ENCODE peak calls at places on chromosomes 11 and 22, in nine cellular contexts. One of them, this sample, is unnamed.

GRCh38 chr11:11574373-11574772 is 47.4 kb downstream of the GALNT18 start:
- DNase-seq in fibroblast of lung: no peak
- DNase-seq in neuronal stem cell: no peak
- DNase-seq in CD4-positive, alpha-beta memory T cell: no peak
- DNase-seq in brain microvascular endothelial cell: no peak
- DNase-seq in HCT116: no peak
- DNase-seq in effector memory CD4-positive, alpha-beta T cell: no peak
- DNase-seq in CD8-positive, alpha-beta T cell: no peak
- DNase-seq in naive thymus-derived CD4-positive, alpha-beta T cell: no peak
- DNase-seq in this sample: no peak

GRCh38 chr22:43923631-43924548 is at the start of gene PNPLA3:
- DNase-seq in neuronal stem cell: peak; percentile 91
- DNase-seq in naive thymus-derived CD4-positive, alpha-beta T cell: peak; percentile 84
- DNase-seq in HCT116: peak; percentile 57
- DNase-seq in CD8-positive, alpha-beta T cell: peak; percentile 79
- DNase-seq in fibroblast of lung: peak; percentile 86
- DNase-seq in brain microvascular endothelial cell: peak; percentile 88
- DNase-seq in CD4-positive, alpha-beta memory T cell: peak; percentile 63
- DNase-seq in effector memory CD4-positive, alpha-beta T cell: peak; percentile 62
- DNase-seq in this sample: peak; percentile 68

GRCh38 chr11:9606799-9607510 is 33.5 kb downstream of the WEE1 start:
- DNase-seq in CD4-positive, alpha-beta memory T cell: no peak
- DNase-seq in fibroblast of lung: no peak
- DNase-seq in brain microvascular endothelial cell: no peak
- DNase-seq in HCT116: peak; percentile 45
- DNase-seq in CD8-positive, alpha-beta T cell: no peak
- DNase-seq in effector memory CD4-positive, alpha-beta T cell: no peak
- DNase-seq in neuronal stem cell: no peak
- DNase-seq in naive thymus-derived CD4-positive, alpha-beta T cell: no peak
- DNase-seq in this sample: no peak

GRCh38 chr11:75014129-75014528 is 25.4 kb downstream of the NEU3 start:
- DNase-seq in brain microvascular endothelial cell: peak; percentile 64
- DNase-seq in neuronal stem cell: no peak
- DNase-seq in CD4-positive, alpha-beta memory T cell: no peak
- DNase-seq in naive thymus-derived CD4-positive, alpha-beta T cell: no peak
- DNase-seq in HCT116: no peak
- DNase-seq in CD8-positive, alpha-beta T cell: no peak
- DNase-seq in effector memory CD4-positive, alpha-beta T cell: no peak
- DNase-seq in fibroblast of lung: peak; percentile 55
- DNase-seq in this sample: no peak

GRCh38 chr11:15710593-15711260 is 596.0 kb downstream of the INSC start:
- DNase-seq in naive thymus-derived CD4-positive, alpha-beta T cell: no peak
- DNase-seq in fibroblast of lung: no peak
- DNase-seq in CD8-positive, alpha-beta T cell: no peak
- DNase-seq in CD4-positive, alpha-beta memory T cell: no peak
- DNase-seq in brain microvascular endothelial cell: no peak
- DNase-seq in HCT116: no peak
- DNase-seq in effector memory CD4-positive, alpha-beta T cell: no peak
- DNase-seq in neuronal stem cell: no peak
- DNase-seq in this sample: no peak

GRCh38 chr11:86197448-86197847 is 47.1 kb upstream of the EED start:
- DNase-seq in CD4-positive, alpha-beta memory T cell: no peak
- DNase-seq in effector memory CD4-positive, alpha-beta T cell: no peak
- DNase-seq in brain microvascular endothelial cell: no peak
- DNase-seq in neuronal stem cell: no peak
- DNase-seq in HCT116: no peak
- DNase-seq in CD8-positive, alpha-beta T cell: no peak
- DNase-seq in fibroblast of lung: no peak
- DNase-seq in naive thymus-derived CD4-positive, alpha-beta T cell: no peak
- DNase-seq in this sample: no peak

GRCh38 chr11:74453373-74453975 is 13.9 kb downstream of the KCNE3 start:
- DNase-seq in fibroblast of lung: peak; percentile 72
- DNase-seq in CD4-positive, alpha-beta memory T cell: peak; percentile 43
- DNase-seq in CD8-positive, alpha-beta T cell: peak; percentile 66
- DNase-seq in HCT116: peak; percentile 65
- DNase-seq in effector memory CD4-positive, alpha-beta T cell: peak; percentile 36
- DNase-seq in brain microvascular endothelial cell: peak; percentile 60
- DNase-seq in naive thymus-derived CD4-positive, alpha-beta T cell: peak; percentile 59
- DNase-seq in neuronal stem cell: peak; percentile 58
- DNase-seq in this sample: no peak

GRCh38 chr11:59528741-59529140 is 17.4 kb downstream of the OR4D9 start:
- DNase-seq in brain microvascular endothelial cell: no peak
- DNase-seq in neuronal stem cell: no peak
- DNase-seq in CD4-positive, alpha-beta memory T cell: no peak
- DNase-seq in effector memory CD4-positive, alpha-beta T cell: no peak
- DNase-seq in fibroblast of lung: no peak
- DNase-seq in naive thymus-derived CD4-positive, alpha-beta T cell: no peak
- DNase-seq in HCT116: no peak
- DNase-seq in CD8-positive, alpha-beta T cell: no peak
- DNase-seq in this sample: no peak

GRCh38 chr11:133047036-133047800 is 485.1 kb downstream of the OPCML start:
- DNase-seq in neuronal stem cell: no peak
- DNase-seq in CD4-positive, alpha-beta memory T cell: no peak
- DNase-seq in brain microvascular endothelial cell: no peak
- DNase-seq in fibroblast of lung: no peak
- DNase-seq in HCT116: no peak
- DNase-seq in effector memory CD4-positive, alpha-beta T cell: no peak
- DNase-seq in CD8-positive, alpha-beta T cell: no peak
- DNase-seq in naive thymus-derived CD4-positive, alpha-beta T cell: no peak
- DNase-seq in this sample: no peak

GRCh38 chr11:125768256-125769046 is 10.2 kb downstream of the PATE2 start:
- DNase-seq in neuronal stem cell: no peak
- DNase-seq in HCT116: no peak
- DNase-seq in effector memory CD4-positive, alpha-beta T cell: no peak
- DNase-seq in naive thymus-derived CD4-positive, alpha-beta T cell: no peak
- DNase-seq in brain microvascular endothelial cell: no peak
- DNase-seq in CD8-positive, alpha-beta T cell: no peak
- DNase-seq in fibroblast of lung: no peak
- DNase-seq in CD4-positive, alpha-beta memory T cell: no peak
- DNase-seq in this sample: no peak

GRCh38 chr11:57205046-57205671 is 23.4 kb downstream of the LRRC55 start:
- DNase-seq in naive thymus-derived CD4-positive, alpha-beta T cell: no peak
- DNase-seq in CD8-positive, alpha-beta T cell: no peak
- DNase-seq in brain microvascular endothelial cell: peak; percentile 14
- DNase-seq in effector memory CD4-positive, alpha-beta T cell: no peak
- DNase-seq in neuronal stem cell: no peak
- DNase-seq in fibroblast of lung: peak; percentile 43
- DNase-seq in HCT116: no peak
- DNase-seq in CD4-positive, alpha-beta memory T cell: no peak
- DNase-seq in this sample: no peak

GRCh38 chr11:78318733-78319132 is 98.9 kb downstream of the GAB2 start:
- DNase-seq in fibroblast of lung: no peak
- DNase-seq in HCT116: no peak
- DNase-seq in effector memory CD4-positive, alpha-beta T cell: no peak
- DNase-seq in naive thymus-derived CD4-positive, alpha-beta T cell: no peak
- DNase-seq in CD4-positive, alpha-beta memory T cell: no peak
- DNase-seq in neuronal stem cell: peak; percentile 20
- DNase-seq in CD8-positive, alpha-beta T cell: no peak
- DNase-seq in brain microvascular endothelial cell: no peak
- DNase-seq in this sample: no peak

GRCh38 chr11:95147364-95147905 is 57.8 kb downstream of the ENDOD1 start:
- DNase-seq in brain microvascular endothelial cell: peak; percentile 94
- DNase-seq in neuronal stem cell: no peak
- DNase-seq in HCT116: peak; percentile 34
- DNase-seq in fibroblast of lung: peak; percentile 91
- DNase-seq in naive thymus-derived CD4-positive, alpha-beta T cell: no peak
- DNase-seq in effector memory CD4-positive, alpha-beta T cell: no peak
- DNase-seq in CD4-positive, alpha-beta memory T cell: no peak
- DNase-seq in CD8-positive, alpha-beta T cell: no peak
- DNase-seq in this sample: no peak

GRCh38 chr11:16941935-16942334 is 72.3 kb downstream of the PLEKHA7 start:
- DNase-seq in effector memory CD4-positive, alpha-beta T cell: no peak
- DNase-seq in HCT116: no peak
- DNase-seq in CD8-positive, alpha-beta T cell: no peak
- DNase-seq in naive thymus-derived CD4-positive, alpha-beta T cell: no peak
- DNase-seq in neuronal stem cell: no peak
- DNase-seq in fibroblast of lung: no peak
- DNase-seq in CD4-positive, alpha-beta memory T cell: no peak
- DNase-seq in brain microvascular endothelial cell: no peak
- DNase-seq in this sample: no peak

GRCh38 chr11:68525320-68525719 is 64.8 kb downstream of the PPP6R3 start:
- DNase-seq in HCT116: no peak
- DNase-seq in CD8-positive, alpha-beta T cell: no peak
- DNase-seq in neuronal stem cell: no peak
- DNase-seq in brain microvascular endothelial cell: no peak
- DNase-seq in effector memory CD4-positive, alpha-beta T cell: no peak
- DNase-seq in CD4-positive, alpha-beta memory T cell: no peak
- DNase-seq in naive thymus-derived CD4-positive, alpha-beta T cell: no peak
- DNase-seq in fibroblast of lung: no peak
- DNase-seq in this sample: no peak

GRCh38 chr11:68524213-68524612 is 63.7 kb downstream of the PPP6R3 start:
- DNase-seq in fibroblast of lung: no peak
- DNase-seq in brain microvascular endothelial cell: no peak
- DNase-seq in neuronal stem cell: no peak
- DNase-seq in HCT116: no peak
- DNase-seq in CD4-positive, alpha-beta memory T cell: no peak
- DNase-seq in naive thymus-derived CD4-positive, alpha-beta T cell: no peak
- DNase-seq in CD8-positive, alpha-beta T cell: no peak
- DNase-seq in effector memory CD4-positive, alpha-beta T cell: no peak
- DNase-seq in this sample: no peak

GRCh38 chr11:68525930-68526329 is 65.4 kb downstream of the PPP6R3 start:
- DNase-seq in neuronal stem cell: no peak
- DNase-seq in CD4-positive, alpha-beta memory T cell: no peak
- DNase-seq in fibroblast of lung: no peak
- DNase-seq in HCT116: no peak
- DNase-seq in naive thymus-derived CD4-positive, alpha-beta T cell: no peak
- DNase-seq in brain microvascular endothelial cell: peak; percentile 20
- DNase-seq in effector memory CD4-positive, alpha-beta T cell: no peak
- DNase-seq in CD8-positive, alpha-beta T cell: no peak
- DNase-seq in this sample: no peak

GRCh38 chr11:68523743-68524142 is 63.2 kb downstream of the PPP6R3 start:
- DNase-seq in CD8-positive, alpha-beta T cell: no peak
- DNase-seq in naive thymus-derived CD4-positive, alpha-beta T cell: no peak
- DNase-seq in CD4-positive, alpha-beta memory T cell: no peak
- DNase-seq in fibroblast of lung: no peak
- DNase-seq in brain microvascular endothelial cell: no peak
- DNase-seq in effector memory CD4-positive, alpha-beta T cell: no peak
- DNase-seq in HCT116: no peak
- DNase-seq in neuronal stem cell: no peak
- DNase-seq in this sample: no peak

GRCh38 chr11:68524681-68525080 is 64.1 kb downstream of the PPP6R3 start:
- DNase-seq in CD8-positive, alpha-beta T cell: no peak
- DNase-seq in brain microvascular endothelial cell: no peak
- DNase-seq in HCT116: no peak
- DNase-seq in CD4-positive, alpha-beta memory T cell: no peak
- DNase-seq in neuronal stem cell: no peak
- DNase-seq in fibroblast of lung: no peak
- DNase-seq in naive thymus-derived CD4-positive, alpha-beta T cell: no peak
- DNase-seq in effector memory CD4-positive, alpha-beta T cell: no peak
- DNase-seq in this sample: no peak
- H3K36me3 ChIP-seq in CD8-positive, alpha-beta T cell: peaks cover 45% of the 10 kb centered on the region
- H3K36me3 ChIP-seq in brain microvascular endothelial cell: peaks cover 26% of the 10 kb centered on the region
- H3K36me3 ChIP-seq in HCT116: peaks cover 60% of the 10 kb centered on the region
- H3K36me3 ChIP-seq in CD4-positive, alpha-beta memory T cell: peaks cover 33% of the 10 kb centered on the region
- H3K36me3 ChIP-seq in neuronal stem cell: peaks cover 22% of the 10 kb centered on the region
- H3K36me3 ChIP-seq in fibroblast of lung: peaks cover 3% of the 10 kb centered on the region
- H3K36me3 ChIP-seq in naive thymus-derived CD4-positive, alpha-beta T cell: peaks cover 79% of the 10 kb centered on the region
- H3K36me3 ChIP-seq in effector memory CD4-positive, alpha-beta T cell: peaks cover 41% of the 10 kb centered on the region
- H3K36me3 ChIP-seq in this sample: peaks cover 18% of the 10 kb centered on the region

GRCh38 chr11:65425105-65425970 is 2.7 kb downstream of the NEAT1 start:
- DNase-seq in CD4-positive, alpha-beta memory T cell: peak; percentile 95
- DNase-seq in fibroblast of lung: peak; percentile 80
- DNase-seq in HCT116: peak; percentile 42
- DNase-seq in neuronal stem cell: no peak
- DNase-seq in effector memory CD4-positive, alpha-beta T cell: peak; percentile 75
- DNase-seq in brain microvascular endothelial cell: peak; percentile 58
- DNase-seq in CD8-positive, alpha-beta T cell: peak; percentile 82
- DNase-seq in naive thymus-derived CD4-positive, alpha-beta T cell: peak; percentile 75
- DNase-seq in this sample: peak; percentile 37
- H3K4me3 ChIP-seq in CD4-positive, alpha-beta memory T cell: peak overlapping the region; percentile 99
- H3K4me3 ChIP-seq in fibroblast of lung: peak overlapping the region; percentile 78
- H3K4me3 ChIP-seq in HCT116: peak overlapping the region; percentile 21
- H3K4me3 ChIP-seq in neuronal stem cell: peak overlapping the region; percentile 88
- H3K4me3 ChIP-seq in effector memory CD4-positive, alpha-beta T cell: peak overlapping the region; percentile 80
- H3K4me3 ChIP-seq in brain microvascular endothelial cell: peak overlapping the region; percentile 96
- H3K4me3 ChIP-seq in CD8-positive, alpha-beta T cell: peak overlapping the region; percentile 76
- H3K4me3 ChIP-seq in naive thymus-derived CD4-positive, alpha-beta T cell: peak overlapping the region; percentile 74
- H3K4me3 ChIP-seq in this sample: peak overlapping the region; percentile 74

GRCh38 chr11:64206457-64207246 is at the start of gene FERMT3:
- DNase-seq in CD8-positive, alpha-beta T cell: peak; percentile 79
- DNase-seq in fibroblast of lung: no peak
- DNase-seq in CD4-positive, alpha-beta memory T cell: peak; percentile 71
- DNase-seq in neuronal stem cell: no peak
- DNase-seq in brain microvascular endothelial cell: no peak
- DNase-seq in effector memory CD4-positive, alpha-beta T cell: peak; percentile 48
- DNase-seq in HCT116: no peak
- DNase-seq in naive thymus-derived CD4-positive, alpha-beta T cell: peak; percentile 75
- DNase-seq in this sample: peak; percentile 81
- H3K36me3 ChIP-seq in CD8-positive, alpha-beta T cell: peaks cover 22% of the 10 kb centered on the region
- H3K36me3 ChIP-seq in fibroblast of lung: peaks cover 27% of the 10 kb centered on the region
- H3K36me3 ChIP-seq in CD4-positive, alpha-beta memory T cell: peaks cover 36% of the 10 kb centered on the region
- H3K36me3 ChIP-seq in neuronal stem cell: peaks cover 44% of the 10 kb centered on the region
- H3K36me3 ChIP-seq in brain microvascular endothelial cell: peaks cover 39% of the 10 kb centered on the region
- H3K36me3 ChIP-seq in effector memory CD4-positive, alpha-beta T cell: peaks cover 47% of the 10 kb centered on the region
- H3K36me3 ChIP-seq in HCT116: peaks cover 37% of the 10 kb centered on the region
- H3K36me3 ChIP-seq in naive thymus-derived CD4-positive, alpha-beta T cell: peaks cover 65% of the 10 kb centered on the region
- H3K36me3 ChIP-seq in this sample: peaks cover 40% of the 10 kb centered on the region

GRCh38 chr22:23000657-23001439 is 69.5 kb upstream of the GNAZ start:
- DNase-seq in brain microvascular endothelial cell: no peak
- DNase-seq in naive thymus-derived CD4-positive, alpha-beta T cell: no peak
- DNase-seq in CD4-positive, alpha-beta memory T cell: no peak
- DNase-seq in fibroblast of lung: no peak
- DNase-seq in neuronal stem cell: no peak
- DNase-seq in CD8-positive, alpha-beta T cell: no peak
- DNase-seq in effector memory CD4-positive, alpha-beta T cell: no peak
- DNase-seq in HCT116: no peak
- DNase-seq in this sample: no peak

GRCh38 chr22:22997262-22997898 is 72.9 kb upstream of the GNAZ start:
- DNase-seq in fibroblast of lung: no peak
- DNase-seq in neuronal stem cell: no peak
- DNase-seq in HCT116: no peak
- DNase-seq in CD8-positive, alpha-beta T cell: no peak
- DNase-seq in CD4-positive, alpha-beta memory T cell: no peak
- DNase-seq in effector memory CD4-positive, alpha-beta T cell: no peak
- DNase-seq in naive thymus-derived CD4-positive, alpha-beta T cell: no peak
- DNase-seq in brain microvascular endothelial cell: no peak
- DNase-seq in this sample: no peak

GRCh38 chr22:22997988-22998387 is 72.3 kb upstream of the GNAZ start:
- DNase-seq in neuronal stem cell: no peak
- DNase-seq in effector memory CD4-positive, alpha-beta T cell: no peak
- DNase-seq in CD8-positive, alpha-beta T cell: no peak
- DNase-seq in CD4-positive, alpha-beta memory T cell: no peak
- DNase-seq in brain microvascular endothelial cell: no peak
- DNase-seq in fibroblast of lung: no peak
- DNase-seq in naive thymus-derived CD4-positive, alpha-beta T cell: no peak
- DNase-seq in HCT116: no peak
- DNase-seq in this sample: no peak

GRCh38 chr22:23001463-23001862 is 68.9 kb upstream of the GNAZ start:
- DNase-seq in HCT116: no peak
- DNase-seq in CD4-positive, alpha-beta memory T cell: no peak
- DNase-seq in neuronal stem cell: no peak
- DNase-seq in effector memory CD4-positive, alpha-beta T cell: no peak
- DNase-seq in CD8-positive, alpha-beta T cell: no peak
- DNase-seq in fibroblast of lung: no peak
- DNase-seq in naive thymus-derived CD4-positive, alpha-beta T cell: no peak
- DNase-seq in brain microvascular endothelial cell: no peak
- DNase-seq in this sample: no peak

DNA sequence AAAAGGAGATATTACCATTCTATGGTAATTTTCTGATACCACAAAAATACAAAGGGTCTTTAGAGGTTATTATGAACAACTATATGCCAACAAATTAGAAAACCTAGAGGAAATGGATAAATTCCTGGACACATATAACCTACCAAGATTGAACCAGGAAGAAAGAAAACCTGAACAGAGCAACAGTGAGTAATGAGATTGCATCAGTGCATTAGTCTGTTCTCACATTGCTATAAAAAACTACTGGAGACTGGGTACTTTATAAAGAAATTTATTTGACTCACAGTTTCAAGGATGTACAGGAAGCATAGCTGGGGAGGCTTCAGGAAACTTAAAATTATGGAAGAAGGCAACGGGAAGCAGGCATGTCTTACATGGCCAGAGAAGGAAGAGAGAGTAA is 70.8 kb upstream of the GNAZ start:
- DNase-seq in CD8-positive, alpha-beta T cell: no peak
- DNase-seq in effector memory CD4-positive, alpha-beta T cell: no peak
- DNase-seq in neuronal stem cell: no peak
- DNase-seq in HCT116: no peak
- DNase-seq in brain microvascular endothelial cell: no peak
- DNase-seq in CD4-positive, alpha-beta memory T cell: no peak
- DNase-seq in naive thymus-derived CD4-positive, alpha-beta T cell: no peak
- DNase-seq in fibroblast of lung: no peak
- DNase-seq in this sample: no peak
- H3K4me3 ChIP-seq in CD8-positive, alpha-beta T cell: no peak overlapping the region
- H3K4me3 ChIP-seq in effector memory CD4-positive, alpha-beta T cell: no peak overlapping the region
- H3K4me3 ChIP-seq in neuronal stem cell: no peak overlapping the region
- H3K4me3 ChIP-seq in HCT116: no peak overlapping the region
- H3K4me3 ChIP-seq in brain microvascular endothelial cell: no peak overlapping the region
- H3K4me3 ChIP-seq in CD4-positive, alpha-beta memory T cell: no peak overlapping the region
- H3K4me3 ChIP-seq in naive thymus-derived CD4-positive, alpha-beta T cell: no peak overlapping the region
- H3K4me3 ChIP-seq in fibroblast of lung: no peak overlapping the region
- H3K4me3 ChIP-seq in this sample: no peak overlapping the region

This sample was measured in GM06990.